ENCODE peak calls at places on chromosomes 4 and X, in six cellular contexts. A is astrocyte, E is lower leg skin, Z is mesothelial cell of epicardium, G is heart left ventricle, V is progenitor cell of endocrine pancreas. O is an unnamed sample.

GRCh38 chr4:33054656-33055055 is 2334.5 kb downstream of the PCDH7 start:
- DNase-seq in G (no peak), Z (no peak), A (no peak), E (no peak), V (no peak), O (no peak)

GRCh38 chr4:2689825-2690700 is 66.1 kb downstream of the TNIP2 start:
- DNase-seq in A (no peak), Z (no peak), E (no peak), V (no peak), G (no peak), O (peak; percentile 62)

GRCh38 chr4:113637363-113637762 is 124.2 kb downstream of the CAMK2D start:
- DNase-seq in G (no peak), E (no peak), Z (no peak), V (no peak), A (peak; percentile 90), O (no peak)

GRCh38 chr4:131091896-131092295 is 1995.9 kb downstream of the C4orf33 start:
- DNase-seq in A (peak; percentile 39), G (no peak), Z (no peak), V (no peak), E (no peak), O (no peak)

GRCh38 chrX:17488036-17488435 is 113.0 kb downstream of the NHS start:
- DNase-seq in Z (no peak), A (peak; percentile 33), V (no peak), G (no peak), E (no peak), O (no peak)

GRCh38 chr4:29277381-29277780 is 1442.8 kb upstream of the PCDH7 start:
- DNase-seq in G (no peak), V (no peak), E (no peak), Z (no peak), A (peak; percentile 22), O (no peak)

GRCh38 chr4:78379991-78380739 is 171.4 kb upstream of the ANXA3 start:
- DNase-seq in E (no peak), Z (no peak), A (peak; percentile 59), G (no peak), V (no peak), O (no peak)

GRCh38 chr4:148444296-148445070 is 2.3 kb upstream of the NR3C2 start:
- DNase-seq in G (peak; percentile 41), E (no peak), V (peak; percentile 24), Z (peak; percentile 48), A (no peak), O (peak; percentile 71)

GRCh38 chrX:80511969-80512760 is 91.9 kb downstream of the TENT5D start:
- DNase-seq in Z (no peak), G (no peak), E (no peak), V (no peak), A (peak; percentile 2), O (no peak)

GRCh38 chr4:151855747-151856146 is 94.9 kb upstream of the GATB start:
- DNase-seq in G (no peak), A (no peak), Z (no peak), E (no peak), V (no peak), O (no peak)

GRCh38 chr4:75142377-75142776 is 209.5 kb downstream of the PARM1 start:
- DNase-seq in A (no peak), E (no peak), Z (no peak), G (no peak), V (no peak), O (no peak)

GRCh38 chr4:159384619-159385018 is 281.7 kb downstream of the RAPGEF2 start:
- DNase-seq in V (no peak), Z (no peak), G (no peak), A (no peak), E (no peak), O (no peak)

GRCh38 chrX:75067931-75068330 is 88.2 kb downstream of the ABCB7 start:
- DNase-seq in G (no peak), E (no peak), V (no peak), Z (no peak), A (no peak), O (no peak)

GRCh38 chr4:173370130-173370476 is 651 bp upstream of the SAP30 start:
- DNase-seq in Z (peak; percentile 58), G (peak; percentile 70), E (peak; percentile 76), A (no peak), V (no peak), O (no peak)

GRCh38 chr4:87117051-87117729 is 103.2 kb downstream of the KLHL8 start:
- DNase-seq in V (no peak), Z (no peak), G (no peak), E (no peak), A (no peak), O (no peak)

GRCh38 chr4:87116230-87116629 is 104.2 kb downstream of the KLHL8 start:
- DNase-seq in V (no peak), E (no peak), A (peak; percentile 39), Z (no peak), G (no peak), O (no peak)

GRCh38 chr4:87117730-87118075 is 102.7 kb downstream of the KLHL8 start:
- DNase-seq in V (no peak), G (no peak), E (no peak), Z (no peak), A (no peak), O (no peak)

GRCh38 chr4:87112063-87112462 is 108.4 kb downstream of the KLHL8 start:
- DNase-seq in G (no peak), V (no peak), A (no peak), Z (no peak), E (no peak), O (no peak)

GRCh38 chr4:87114245-87115062 is 106.0 kb downstream of the KLHL8 start:
- DNase-seq in G (no peak), A (no peak), V (no peak), E (no peak), Z (no peak), O (no peak)
- TF ChIP-seq CTCF in G (no peak), A (no peak), V (peak; percentile 29), E (no peak), Z (no peak), O (peak; percentile 53)

GRCh38 chr4:150593996-150594395 is 12.0 kb downstream of the MAB21L2 start:
- DNase-seq in Z (no peak), G (no peak), A (peak; percentile 26), E (no peak), V (no peak), O (no peak)
- TF ChIP-seq CTCF in Z (no peak), G (no peak), A (peak; percentile 6), E (no peak), V (no peak), O (peak; percentile 36)

DNA sequence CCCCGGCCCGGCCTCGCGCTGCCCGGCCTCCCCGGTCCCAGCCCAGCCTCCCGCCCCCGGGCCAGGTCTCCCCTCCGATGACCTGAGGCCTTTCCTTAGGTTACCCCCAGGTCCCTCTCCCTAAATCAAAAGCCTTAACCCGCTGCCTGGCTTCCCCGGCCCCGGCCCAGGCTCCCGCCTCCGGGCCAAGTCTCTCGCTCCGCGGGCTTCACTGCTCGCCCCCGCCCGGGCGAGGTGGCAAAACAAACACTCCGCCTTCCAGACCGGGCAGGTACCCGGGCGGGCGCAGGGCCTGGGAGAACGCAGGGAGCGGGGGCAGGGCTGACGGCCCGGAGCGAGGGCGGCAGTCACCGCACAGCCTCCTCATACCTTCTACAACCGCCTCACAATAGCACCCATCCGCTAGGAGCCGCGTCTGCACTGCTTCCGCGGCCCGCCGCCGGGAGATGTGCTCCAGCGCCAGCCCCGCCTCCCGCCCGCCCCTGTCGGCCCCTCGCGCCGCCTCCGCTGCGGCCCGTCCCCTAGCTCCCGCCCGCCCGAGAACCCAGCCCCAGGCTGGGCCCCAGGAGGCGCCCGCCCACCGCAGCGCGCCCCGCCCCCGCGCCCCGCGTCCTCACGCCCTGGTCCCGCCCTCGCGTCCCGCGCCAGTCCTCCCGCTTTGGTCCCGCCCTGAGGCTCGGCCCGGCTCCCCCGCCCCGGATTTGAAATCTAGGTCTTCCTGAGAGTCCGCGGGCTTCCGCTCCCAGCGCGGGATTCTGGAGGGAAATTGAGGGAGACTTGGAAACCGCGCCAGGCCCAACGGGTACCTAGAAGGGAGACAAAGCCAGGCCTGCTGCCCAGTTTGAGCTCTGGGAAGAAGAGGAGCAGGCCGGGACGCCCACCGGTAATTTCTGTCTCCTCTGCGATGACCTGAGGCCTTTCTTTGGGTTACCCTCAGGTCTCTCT is at the start of the genes CASP3 and PRIMPOL:
- DNase-seq in Z (peak; percentile 96), G (peak; percentile 98), A (peak; percentile 81), E (peak; percentile 94), V (peak; percentile 94), O (peak; percentile 98)
- TF ChIP-seq CTCF in Z (no peak), G (peak; percentile 24), A (no peak), E (no peak), V (peak; percentile 33), O (peak; percentile 44)

DNA sequence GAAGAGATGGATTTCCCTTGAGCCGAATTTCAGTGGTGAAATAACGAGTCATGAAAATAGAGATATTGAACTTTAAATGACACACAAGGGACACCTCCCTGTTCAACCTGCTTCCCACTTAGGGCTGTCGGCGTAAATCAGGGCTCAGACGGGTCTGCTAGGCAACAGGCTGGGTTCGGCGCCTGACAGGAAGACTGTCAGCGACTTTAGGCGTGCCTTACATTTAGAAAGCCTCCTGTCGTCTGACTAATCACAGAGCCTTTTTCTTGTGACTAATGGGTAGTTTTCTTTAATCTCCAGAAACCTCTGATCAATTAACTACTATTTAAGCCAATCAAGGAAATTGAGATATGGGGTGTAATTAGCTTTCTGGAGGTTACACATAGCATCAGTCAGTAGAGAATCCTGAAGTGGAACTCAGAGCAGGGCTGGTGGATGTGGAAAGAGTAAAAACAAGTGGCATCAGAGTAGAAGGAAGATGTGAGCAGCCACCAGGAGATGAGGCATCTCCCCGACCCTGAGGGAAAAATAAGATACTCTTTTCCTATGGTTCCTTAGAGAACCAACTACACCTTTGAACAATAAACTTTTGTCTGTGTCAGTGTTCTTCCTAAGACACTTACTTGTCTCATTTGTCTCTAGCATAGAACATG is 86.2 kb upstream of the HS3ST1 start:
- DNase-seq in V (no peak), G (no peak), A (no peak), Z (no peak), E (no peak), O (no peak)
- TF ChIP-seq CTCF in V (no peak), G (no peak), A (no peak), Z (no peak), E (no peak), O (no peak)

GRCh38 chr4:684611-685010 is 4.3 kb downstream of the SLC49A3 start:
- DNase-seq in V (no peak), G (no peak), A (no peak), Z (no peak), E (no peak), O (no peak)

GRCh38 chr4:687048-687974 is 1.6 kb downstream of the SLC49A3 start:
- DNase-seq in V (no peak), G (peak; percentile 87), E (peak; percentile 90), Z (no peak), A (peak; percentile 75), O (no peak)

GRCh38 chr4:685681-686218 is 3.2 kb downstream of the SLC49A3 start:
- DNase-seq in G (no peak), Z (no peak), A (no peak), V (no peak), E (no peak), O (no peak)

GRCh38 chr4:687975-688694 is 816 bp downstream of the SLC49A3 start:
- DNase-seq in V (no peak), A (no peak), Z (no peak), E (no peak), G (no peak), O (peak; percentile 68)

GRCh38 chr4:686371-687040 is 2.4 kb downstream of the SLC49A3 start:
- DNase-seq in A (no peak), G (no peak), Z (no peak), V (no peak), E (no peak), O (no peak)
- TF ChIP-seq CTCF in A (no peak), G (no peak), Z (no peak), V (no peak), E (no peak), O (no peak)